ENCODE peak calls at places on chromosome 1, in five cellular contexts. One of them, this sample, is unnamed. For H3K9me3 and H3K4me1, the result is how much of the 10 kb centered on the place peaks cover.

GRCh38 chr1:10788592-10789006 is 7.8 kb downstream of the CASZ1 start:
- DNase-seq in IMR-90: no peak
- DNase-seq in lower lobe of right lung: peak
- DNase-seq in Panc1: no peak
- DNase-seq in endodermal cell: peak
- DNase-seq in this sample: no peak

GRCh38 chr1:150708595-150708994 is 11.6 kb upstream of the GOLPH3L start:
- DNase-seq in Panc1: no peak
- DNase-seq in lower lobe of right lung: no peak
- DNase-seq in endodermal cell: no peak
- DNase-seq in IMR-90: no peak
- DNase-seq in this sample: no peak

GRCh38 chr1:18618546-18619466 is 11.8 kb upstream of the PAX7 start:
- DNase-seq in Panc1: no peak
- DNase-seq in lower lobe of right lung: no peak
- DNase-seq in IMR-90: no peak
- DNase-seq in endodermal cell: no peak
- DNase-seq in this sample: peak

GRCh38 chr1:111920221-111921024 is 69.0 kb downstream of the KCND3 start:
- DNase-seq in Panc1: no peak
- DNase-seq in endodermal cell: peak
- DNase-seq in lower lobe of right lung: no peak
- DNase-seq in IMR-90: peak
- DNase-seq in this sample: no peak

GRCh38 chr1:197065549-197065948 is 1.5 kb downstream of the F13B start:
- DNase-seq in Panc1: no peak
- DNase-seq in lower lobe of right lung: no peak
- DNase-seq in endodermal cell: no peak
- DNase-seq in IMR-90: peak
- DNase-seq in this sample: no peak

GRCh38 chr1:165426745-165427144 is 18.2 kb downstream of the RXRG start:
- DNase-seq in IMR-90: no peak
- DNase-seq in Panc1: no peak
- DNase-seq in lower lobe of right lung: no peak
- DNase-seq in endodermal cell: no peak
- DNase-seq in this sample: no peak

GRCh38 chr1:151401125-151401788 is 1.9 kb downstream of the PSMB4 start:
- DNase-seq in endodermal cell: no peak
- DNase-seq in Panc1: no peak
- DNase-seq in lower lobe of right lung: no peak
- DNase-seq in IMR-90: peak
- DNase-seq in this sample: no peak

GRCh38 chr1:24215226-24215814 is 28.2 kb upstream of the IFNLR1 start:
- DNase-seq in IMR-90: no peak
- DNase-seq in Panc1: no peak
- DNase-seq in lower lobe of right lung: no peak
- DNase-seq in endodermal cell: no peak
- DNase-seq in this sample: no peak

GRCh38 chr1:207646891-207647290 is 2.0 kb downstream of the CR1L start:
- DNase-seq in IMR-90: no peak
- DNase-seq in endodermal cell: no peak
- DNase-seq in Panc1: no peak
- DNase-seq in lower lobe of right lung: no peak
- DNase-seq in this sample: no peak

GRCh38 chr1:100710881-100711660 is 8.5 kb upstream of the VCAM1 start:
- DNase-seq in lower lobe of right lung: no peak
- DNase-seq in IMR-90: peak
- DNase-seq in Panc1: no peak
- DNase-seq in endodermal cell: no peak
- DNase-seq in this sample: no peak

GRCh38 chr1:31811605-31812004 is 4.2 kb downstream of the SPOCD1 start:
- DNase-seq in lower lobe of right lung: no peak
- DNase-seq in endodermal cell: peak
- DNase-seq in Panc1: no peak
- DNase-seq in IMR-90: peak
- DNase-seq in this sample: peak

GRCh38 chr1:40736085-40736531 is 44.6 kb downstream of the NFYC start:
- DNase-seq in IMR-90: peak
- DNase-seq in endodermal cell: no peak
- DNase-seq in Panc1: no peak
- DNase-seq in lower lobe of right lung: no peak
- DNase-seq in this sample: peak

GRCh38 chr1:168092566-168093355 is 44.0 kb downstream of the GPR161 start:
- DNase-seq in lower lobe of right lung: no peak
- DNase-seq in IMR-90: no peak
- DNase-seq in endodermal cell: peak
- DNase-seq in Panc1: no peak
- DNase-seq in this sample: peak

GRCh38 chr1:197917813-197918646 is 858 bp downstream of the LHX9 start:
- DNase-seq in endodermal cell: peak
- DNase-seq in IMR-90: no peak
- DNase-seq in lower lobe of right lung: peak
- DNase-seq in Panc1: no peak
- DNase-seq in this sample: no peak

GRCh38 chr1:54850082-54850730 is 36.8 kb downstream of the DHCR24 start:
- DNase-seq in endodermal cell: no peak
- DNase-seq in IMR-90: peak
- DNase-seq in lower lobe of right lung: no peak
- DNase-seq in Panc1: no peak
- DNase-seq in this sample: no peak

GRCh38 chr1:17010601-17011438 is 908 bp downstream of the ATP13A2 start:
- DNase-seq in endodermal cell: peak
- DNase-seq in lower lobe of right lung: peak
- DNase-seq in IMR-90: peak
- DNase-seq in Panc1: no peak
- DNase-seq in this sample: peak

DNA sequence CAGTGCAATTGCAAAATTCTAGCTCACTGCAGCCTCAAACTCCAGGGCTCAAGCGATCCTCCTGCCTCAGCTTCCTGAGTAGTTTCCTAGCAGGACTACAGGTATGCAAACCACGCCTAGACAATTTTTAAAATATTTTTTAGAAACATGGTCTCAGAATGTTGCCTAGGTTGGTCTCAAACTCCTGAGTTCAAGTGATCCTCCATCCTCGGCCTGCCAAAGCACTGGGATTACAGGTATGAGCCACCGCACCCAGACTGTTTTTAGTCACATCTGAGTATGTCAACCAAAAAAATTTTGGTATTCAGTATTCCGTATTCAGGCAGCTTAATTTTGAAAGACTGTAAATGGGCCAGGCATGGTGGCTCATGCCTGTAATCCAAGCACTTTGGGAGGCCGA is 11.2 kb downstream of the TARBP1 start:
- DNase-seq in lower lobe of right lung: no peak
- DNase-seq in Panc1: no peak
- DNase-seq in IMR-90: no peak
- DNase-seq in endodermal cell: no peak
- DNase-seq in this sample: no peak
- H3K9me3 ChIP-seq in lower lobe of right lung: under half
- H3K9me3 ChIP-seq in Panc1: under half
- H3K9me3 ChIP-seq in IMR-90: under half
- H3K9me3 ChIP-seq in endodermal cell: under half
- H3K9me3 ChIP-seq in this sample: under half

GRCh38 chr1:203034422-203035110 is 8.3 kb downstream of the PPFIA4 start:
- DNase-seq in IMR-90: no peak
- DNase-seq in lower lobe of right lung: no peak
- DNase-seq in Panc1: no peak
- DNase-seq in endodermal cell: peak
- DNase-seq in this sample: no peak

GRCh38 chr1:203035111-203036000 is 9.1 kb downstream of the PPFIA4 start:
- DNase-seq in IMR-90: no peak
- DNase-seq in endodermal cell: peak
- DNase-seq in Panc1: no peak
- DNase-seq in lower lobe of right lung: no peak
- DNase-seq in this sample: peak

GRCh38 chr1:203033917-203034316 is 7.6 kb downstream of the PPFIA4 start:
- DNase-seq in lower lobe of right lung: no peak
- DNase-seq in IMR-90: no peak
- DNase-seq in endodermal cell: peak
- DNase-seq in Panc1: no peak
- DNase-seq in this sample: no peak

GRCh38 chr1:203031467-203031866 is 5.2 kb downstream of the PPFIA4 start:
- DNase-seq in Panc1: no peak
- DNase-seq in endodermal cell: peak
- DNase-seq in IMR-90: no peak
- DNase-seq in lower lobe of right lung: no peak
- DNase-seq in this sample: no peak

GRCh38 chr1:203033287-203033686 is 7.0 kb downstream of the PPFIA4 start:
- DNase-seq in IMR-90: no peak
- DNase-seq in Panc1: no peak
- DNase-seq in endodermal cell: peak
- DNase-seq in lower lobe of right lung: no peak
- DNase-seq in this sample: no peak
- H3K4me1 ChIP-seq in IMR-90: under half
- H3K4me1 ChIP-seq in Panc1: under half
- H3K4me1 ChIP-seq in endodermal cell: under half
- H3K4me1 ChIP-seq in lower lobe of right lung: under half
- H3K4me1 ChIP-seq in this sample: half or more

DNA sequence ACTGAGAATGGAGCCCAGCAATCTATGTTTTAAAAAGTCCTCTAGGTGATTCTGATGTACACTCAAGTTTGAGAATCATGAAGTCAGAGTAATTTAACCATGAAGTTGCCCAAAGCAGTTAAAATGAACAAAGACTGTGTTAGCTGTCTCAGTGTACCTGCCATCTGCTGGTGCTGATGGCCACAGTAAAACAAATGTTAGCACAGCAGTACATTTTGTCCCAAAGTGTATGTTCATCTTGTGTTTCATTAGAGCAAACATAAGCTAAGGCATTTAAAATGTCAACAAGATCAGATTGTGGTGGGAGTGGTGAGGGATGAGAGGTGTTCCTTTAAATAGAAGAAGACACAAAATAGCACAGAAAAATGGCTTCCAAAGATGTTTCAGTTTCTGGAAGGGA is 31.1 kb downstream of the FYB2 start:
- DNase-seq in Panc1: no peak
- DNase-seq in IMR-90: no peak
- DNase-seq in endodermal cell: no peak
- DNase-seq in lower lobe of right lung: no peak
- DNase-seq in this sample: no peak
- TF ChIP-seq CTCF in Panc1: no peak
- TF ChIP-seq CTCF in IMR-90: no peak
- TF ChIP-seq CTCF in endodermal cell: no peak
- TF ChIP-seq CTCF in lower lobe of right lung: no peak
- TF ChIP-seq CTCF in this sample: no peak

GRCh38 chr1:4696161-4696745 is 41.8 kb downstream of the AJAP1 start:
- DNase-seq in lower lobe of right lung: no peak
- DNase-seq in Panc1: no peak
- DNase-seq in IMR-90: no peak
- DNase-seq in endodermal cell: no peak
- DNase-seq in this sample: no peak
- H3K9me3 ChIP-seq in lower lobe of right lung: under half
- H3K9me3 ChIP-seq in Panc1: under half
- H3K9me3 ChIP-seq in IMR-90: half or more
- H3K9me3 ChIP-seq in endodermal cell: under half
- H3K9me3 ChIP-seq in this sample: under half

GRCh38 chr1:202280595-202280994 is 61.1 kb downstream of the UBE2T start:
- DNase-seq in endodermal cell: peak
- DNase-seq in Panc1: no peak
- DNase-seq in IMR-90: no peak
- DNase-seq in lower lobe of right lung: no peak
- DNase-seq in this sample: no peak

GRCh38 chr1:202281316-202282016 is 60.3 kb downstream of the UBE2T start:
- DNase-seq in endodermal cell: no peak
- DNase-seq in lower lobe of right lung: no peak
- DNase-seq in IMR-90: peak
- DNase-seq in Panc1: no peak
- DNase-seq in this sample: peak

GRCh38 chr1:202282596-202283283 is 59.0 kb downstream of the UBE2T start:
- DNase-seq in lower lobe of right lung: no peak
- DNase-seq in Panc1: no peak
- DNase-seq in endodermal cell: no peak
- DNase-seq in IMR-90: no peak
- DNase-seq in this sample: no peak

GRCh38 chr1:202283379-202283844 is 58.3 kb downstream of the UBE2T start:
- DNase-seq in lower lobe of right lung: no peak
- DNase-seq in IMR-90: peak
- DNase-seq in Panc1: no peak
- DNase-seq in endodermal cell: no peak
- DNase-seq in this sample: no peak

DNA sequence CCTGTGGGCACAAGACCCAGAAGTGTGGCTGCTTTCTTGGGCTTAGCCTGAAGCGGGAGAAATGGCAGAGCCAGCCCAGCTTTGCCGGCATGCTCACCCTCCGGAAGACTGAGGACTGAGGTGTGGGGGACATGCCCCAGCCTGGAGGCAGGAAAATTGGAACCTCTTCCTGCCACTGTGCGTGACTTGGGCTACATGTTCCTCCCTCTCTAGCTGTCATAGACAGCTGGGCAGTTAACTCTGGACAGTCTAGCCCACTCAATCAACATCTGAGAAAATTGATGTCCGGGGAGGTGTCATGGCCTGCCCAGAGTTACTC is 59.8 kb downstream of the UBE2T start:
- DNase-seq in IMR-90: no peak
- DNase-seq in lower lobe of right lung: peak
- DNase-seq in endodermal cell: no peak
- DNase-seq in Panc1: no peak
- DNase-seq in this sample: no peak
- H3K4me1 ChIP-seq in IMR-90: under half
- H3K4me1 ChIP-seq in lower lobe of right lung: under half
- H3K4me1 ChIP-seq in endodermal cell: under half
- H3K4me1 ChIP-seq in Panc1: under half
- H3K4me1 ChIP-seq in this sample: under half

GRCh38 chr1:33430751-33431593 is at the start of gene PHC2:
- DNase-seq in endodermal cell: peak
- DNase-seq in Panc1: peak
- DNase-seq in lower lobe of right lung: peak
- DNase-seq in IMR-90: peak
- DNase-seq in this sample: peak
- TF ChIP-seq CTCF in endodermal cell: peak
- TF ChIP-seq CTCF in Panc1: peak
- TF ChIP-seq CTCF in lower lobe of right lung: peak
- TF ChIP-seq CTCF in IMR-90: peak
- TF ChIP-seq CTCF in this sample: peak

GRCh38 chr1:231157311-231157710 is 4.5 kb upstream of the TRIM67 start:
- DNase-seq in lower lobe of right lung: no peak
- DNase-seq in endodermal cell: no peak
- DNase-seq in Panc1: no peak
- DNase-seq in IMR-90: no peak
- DNase-seq in this sample: no peak

GRCh38 chr1:231159963-231160761 is 1.7 kb upstream of the TRIM67 start:
- DNase-seq in IMR-90: no peak
- DNase-seq in endodermal cell: no peak
- DNase-seq in lower lobe of right lung: no peak
- DNase-seq in Panc1: no peak
- DNase-seq in this sample: no peak

GRCh38 chr1:231160851-231161710 is 777 bp upstream of the TRIM67 start:
- DNase-seq in endodermal cell: peak
- DNase-seq in lower lobe of right lung: no peak
- DNase-seq in IMR-90: no peak
- DNase-seq in Panc1: no peak
- DNase-seq in this sample: no peak

GRCh38 chr1:231161711-231162299 is at the start of gene TRIM67:
- DNase-seq in IMR-90: no peak
- DNase-seq in endodermal cell: no peak
- DNase-seq in Panc1: no peak
- DNase-seq in lower lobe of right lung: no peak
- DNase-seq in this sample: peak

GRCh38 chr1:231159202-231159962 is 2.5 kb upstream of the TRIM67 start:
- DNase-seq in endodermal cell: no peak
- DNase-seq in lower lobe of right lung: no peak
- DNase-seq in IMR-90: no peak
- DNase-seq in Panc1: no peak
- DNase-seq in this sample: no peak
- H3K9me3 ChIP-seq in endodermal cell: under half
- H3K9me3 ChIP-seq in lower lobe of right lung: under half
- H3K9me3 ChIP-seq in IMR-90: under half
- H3K9me3 ChIP-seq in Panc1: under half
- H3K9me3 ChIP-seq in this sample: under half

GRCh38 chr1:204480515-204480914 is 14.1 kb downstream of the PIK3C2B start:
- DNase-seq in Panc1: no peak
- DNase-seq in lower lobe of right lung: no peak
- DNase-seq in IMR-90: no peak
- DNase-seq in endodermal cell: no peak
- DNase-seq in this sample: no peak
- H3K4me1 ChIP-seq in Panc1: under half
- H3K4me1 ChIP-seq in lower lobe of right lung: half or more
- H3K4me1 ChIP-seq in IMR-90: under half
- H3K4me1 ChIP-seq in endodermal cell: under half
- H3K4me1 ChIP-seq in this sample: under half

This sample was measured in cardiac muscle cell.